ENCODE peak calls at places on chromosomes 4 and X, in nine cellular contexts. A is sigmoid colon, Z is transverse colon, S is endothelial cell of umbilical vein, R is breast epithelium, C is SK-N-SH, O is K562, K is SK-N-MC, Y is GM23338. G is an unnamed sample.

GRCh38 chr4:139934786-139935330 is 219.1 kb downstream of the MAML3 start:
- DNase-seq in C (peak), S (no peak), K (no peak), Z (no peak), A (no peak), O (no peak), Y (no peak), R (no peak), G (no peak)

GRCh38 chr4:3036131-3036952 is 38.0 kb downstream of the HTT-AS start:
- DNase-seq in R (no peak), C (no peak), Z (no peak), A (no peak), S (no peak), K (no peak), O (peak), Y (no peak), G (no peak)

GRCh38 chrX:44055638-44056037 is 82.4 kb upstream of the NDP start:
- DNase-seq in R (no peak), Y (no peak), A (no peak), C (no peak), K (no peak), S (no peak), Z (no peak), O (no peak), G (no peak)

GRCh38 chr4:152577708-152578421 is 42.0 kb upstream of the FBXW7 start:
- DNase-seq in S (no peak), Z (no peak), C (no peak), O (no peak), Y (no peak), A (no peak), K (no peak), R (no peak), G (no peak)

GRCh38 chr4:18937746-18938145 is 916.2 kb upstream of the LCORL start:
- DNase-seq in S (no peak), R (no peak), K (no peak), Y (no peak), C (no peak), O (no peak), A (no peak), Z (no peak), G (no peak)

GRCh38 chrX:51614353-51614752 is 4.4 kb downstream of the CENPVL3 start:
- DNase-seq in O (peak), Y (peak), C (peak), Z (no peak), R (no peak), A (no peak), K (peak), S (peak), G (no peak)

GRCh38 chrX:153739754-153740486 is 15.3 kb downstream of the ABCD1 start:
- DNase-seq in A (no peak), S (no peak), O (no peak), C (no peak), Z (no peak), K (no peak), R (no peak), Y (peak), G (no peak)

GRCh38 chr4:112058433-112058832 is 86.8 kb upstream of the FAM241A start:
- DNase-seq in K (no peak), S (peak), C (no peak), A (no peak), Z (no peak), O (no peak), Y (no peak), R (no peak), G (no peak)

GRCh38 chrX:46169808-46170207 is 375.4 kb downstream of the ZNF674 start:
- DNase-seq in C (no peak), Y (no peak), O (no peak), A (no peak), S (no peak), Z (no peak), K (no peak), R (no peak), G (no peak)

GRCh38 chr4:67436742-67437141 is 108.6 kb downstream of the CENPC start:
- DNase-seq in C (no peak), O (no peak), Y (no peak), R (no peak), S (no peak), K (no peak), A (no peak), Z (no peak), G (no peak)

GRCh38 chr4:6618386-6619115 is 21.9 kb upstream of the MRFAP1 start:
- DNase-seq in K (no peak), A (peak), S (no peak), O (no peak), C (no peak), Z (no peak), R (no peak), Y (no peak), G (no peak)

GRCh38 chr4:38832624-38833528 is 23.7 kb downstream of the TLR6 start:
- DNase-seq in O (no peak), Y (peak), A (no peak), Z (no peak), K (no peak), S (no peak), C (no peak), R (no peak), G (no peak)

GRCh38 chr4:107736924-107737448 is 17.0 kb upstream of the PAPSS1 start:
- DNase-seq in C (peak), O (peak), Z (peak), Y (peak), R (no peak), S (peak), K (no peak), A (no peak), G (no peak)

GRCh38 chrX:14916017-14916674 is 42.9 kb downstream of the MOSPD2 start:
- DNase-seq in A (no peak), C (no peak), O (no peak), R (no peak), K (no peak), Z (no peak), S (peak), Y (no peak), G (no peak)

GRCh38 chrX:77003956-77004355 is 443.2 kb upstream of the FGF16 start:
- DNase-seq in Z (no peak), K (no peak), C (no peak), S (no peak), A (no peak), R (no peak), O (no peak), Y (no peak), G (no peak)

GRCh38 chr4:72006576-72006975 is 25.2 kb upstream of the NPFFR2 start:
- DNase-seq in O (no peak), S (peak), K (no peak), R (no peak), A (no peak), Z (no peak), C (no peak), Y (no peak), G (no peak)

GRCh38 chr4:15344041-15344440 is 83.8 kb upstream of the C1QTNF7 start:
- DNase-seq in C (no peak), R (no peak), A (no peak), S (no peak), Y (no peak), O (no peak), Z (no peak), K (no peak), G (no peak)

GRCh38 chr4:106266201-106266600 is 49.8 kb downstream of the TBCK start:
- DNase-seq in R (no peak), Y (peak), K (peak), Z (no peak), C (peak), A (no peak), S (peak), O (peak), G (no peak)

GRCh38 chr4:87423313-87424031 is 1.1 kb downstream of the NUDT9 start:
- DNase-seq in S (peak), R (no peak), K (no peak), A (no peak), C (peak), O (peak), Z (no peak), Y (no peak), G (no peak)

GRCh38 chr4:152605641-152606304 is 69.9 kb upstream of the FBXW7 start:
- DNase-seq in S (peak), C (peak), K (no peak), A (no peak), O (no peak), R (no peak), Z (no peak), Y (no peak), G (no peak)

GRCh38 chr4:54683616-54684346 is 26.0 kb downstream of the KIT start:
- DNase-seq in Z (no peak), R (no peak), Y (peak), K (no peak), A (no peak), C (no peak), O (no peak), S (peak), G (no peak)

GRCh38 chr4:82852751-82853053 is 38.3 kb downstream of the SEC31A start:
- DNase-seq in Z (no peak), A (no peak), K (no peak), Y (no peak), C (no peak), R (no peak), O (no peak), S (no peak), G (no peak)

GRCh38 chr4:10078481-10079233 is 37.9 kb downstream of the WDR1 start:
- DNase-seq in K (no peak), C (no peak), O (no peak), R (peak), Y (no peak), A (peak), Z (no peak), S (no peak), G (no peak)

GRCh38 chr4:23153076-23153475 is 460.3 kb downstream of the GBA3 start:
- DNase-seq in Z (no peak), A (no peak), S (no peak), Y (no peak), O (no peak), C (no peak), R (no peak), K (no peak), G (no peak)

GRCh38 chrX:116873678-116874077 is 410.9 kb upstream of the CT83 start:
- DNase-seq in A (no peak), C (no peak), O (no peak), R (no peak), Y (no peak), S (no peak), K (no peak), Z (no peak), G (no peak)

GRCh38 chrX:108261541-108262218 is 170.1 kb downstream of the ATG4A start:
- DNase-seq in O (no peak), R (no peak), S (peak), K (no peak), C (no peak), A (no peak), Z (no peak), Y (no peak), G (no peak)

DNA sequence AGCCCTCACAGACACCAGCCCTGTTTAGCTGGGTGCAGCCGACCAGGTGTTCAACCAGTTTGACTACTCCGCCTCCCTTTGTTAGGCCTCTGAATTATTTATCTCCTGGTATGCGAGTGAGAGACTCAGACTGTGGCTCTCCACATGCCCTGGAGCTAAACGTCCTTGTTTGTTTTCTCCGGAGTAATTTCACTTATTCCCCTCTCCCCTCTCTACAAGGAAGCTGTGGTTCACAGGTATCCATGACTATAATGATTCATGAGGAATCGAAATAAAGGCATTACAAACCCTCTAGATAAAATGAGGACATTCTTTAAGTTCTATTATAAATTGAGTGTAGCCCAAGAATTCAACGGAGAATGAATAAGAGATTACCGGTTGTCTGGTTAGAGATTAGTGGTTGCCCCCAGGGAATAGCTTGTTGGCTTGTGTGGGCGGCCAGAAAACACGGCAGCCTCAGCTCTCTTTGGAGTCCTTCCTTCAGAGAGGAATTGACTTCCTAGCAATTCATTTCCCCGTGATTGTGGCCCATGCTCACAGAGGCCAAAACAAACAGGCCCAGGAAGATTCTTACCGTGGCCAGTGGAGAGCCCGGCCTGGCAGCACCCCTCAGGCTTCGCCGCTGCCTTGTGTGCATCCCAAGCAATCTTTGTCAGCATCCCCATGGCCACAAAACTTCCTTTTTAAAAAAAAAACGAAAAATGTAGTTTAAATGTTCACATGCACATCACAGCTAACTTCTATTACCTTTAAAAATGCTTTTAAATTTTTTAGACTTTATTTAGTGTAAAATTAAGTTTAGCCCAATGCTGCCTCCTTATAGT is 60.2 kb upstream of the CBR4 start:
- DNase-seq in R (peak), A (no peak), Z (peak), O (no peak), K (peak), C (no peak), S (peak), Y (peak), G (no peak)
- TF ChIP-seq POLR2AphosphoS5 in R (peak), A (no peak), Z (no peak), O (no peak), K (no peak), C (no peak), S (no peak), Y (no peak), G (no peak)

GRCh38 chr4:129543299-129543698 is 447.3 kb downstream of the C4orf33 start:
- DNase-seq in Y (no peak), C (no peak), A (no peak), R (no peak), S (no peak), Z (no peak), K (no peak), O (no peak), G (no peak)
- H3K4me3 ChIP-seq in Y (no peak), C (no peak), A (no peak), R (no peak), S (no peak), Z (no peak), K (no peak), O (no peak), G (no peak)

GRCh38 chr4:115986573-115986972 is 873.2 kb upstream of the NDST4 start:
- DNase-seq in K (no peak), R (no peak), S (no peak), Y (no peak), O (no peak), A (no peak), C (no peak), Z (no peak), G (no peak)
- TF ChIP-seq POLR2AphosphoS5 in K (no peak), R (no peak), S (no peak), Y (no peak), O (no peak), A (no peak), C (no peak), Z (no peak), G (no peak)

GRCh38 chr4:1193206-1194027 is 21.0 kb upstream of the SPON2 start:
- DNase-seq in A (peak), S (no peak), Y (no peak), O (no peak), C (peak), K (no peak), R (no peak), Z (no peak), G (no peak)
- H3K4me3 ChIP-seq in A (no peak), S (no peak), Y (no peak), O (no peak), C (peak), K (no peak), R (peak), Z (no peak), G (no peak)

GRCh38 chrX:131827935-131828334 is 195.2 kb upstream of the STK26 start:
- DNase-seq in Z (no peak), O (peak), A (no peak), S (peak), C (peak), K (no peak), Y (peak), R (no peak), G (no peak)

GRCh38 chrX:131826572-131826971 is 196.5 kb upstream of the STK26 start:
- DNase-seq in K (no peak), S (no peak), Y (no peak), A (no peak), Z (no peak), R (no peak), O (no peak), C (no peak), G (no peak)

GRCh38 chrX:131831185-131831520 is 191.9 kb upstream of the STK26 start:
- DNase-seq in R (no peak), O (no peak), Y (no peak), A (no peak), C (no peak), Z (no peak), K (no peak), S (no peak), G (no peak)

GRCh38 chrX:131828482-131828881 is 194.6 kb upstream of the STK26 start:
- DNase-seq in S (no peak), Z (no peak), R (no peak), A (no peak), O (no peak), K (no peak), Y (peak), C (no peak), G (no peak)

GRCh38 chrX:131830400-131831184 is 192.5 kb upstream of the STK26 start:
- DNase-seq in K (no peak), Z (peak), O (peak), A (peak), S (peak), R (no peak), C (peak), Y (peak), G (no peak)
- TF ChIP-seq POLR2AphosphoS5 in K (peak), Z (no peak), O (no peak), A (no peak), S (no peak), R (peak), C (no peak), Y (peak), G (no peak)

DNA sequence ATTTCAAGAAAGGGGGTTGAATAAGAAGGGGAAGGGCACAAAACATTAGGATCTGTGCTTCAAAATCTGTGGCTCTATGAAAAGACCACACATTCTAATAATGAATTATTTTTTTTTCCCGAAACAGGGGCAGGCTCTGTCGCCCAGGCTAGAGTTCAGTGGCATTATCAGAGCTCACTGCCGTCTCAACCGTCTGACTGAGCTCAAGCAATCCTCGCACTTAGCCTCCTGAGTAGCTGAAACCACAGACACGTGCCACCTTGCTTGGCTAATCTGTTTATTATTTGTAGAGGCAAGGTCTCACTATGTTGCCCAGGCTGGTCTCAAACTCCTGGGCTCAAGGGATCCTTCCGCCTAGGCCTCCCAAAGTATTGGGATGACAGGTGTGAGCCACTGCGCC is 33.4 kb downstream of the ACSL1 start:
- DNase-seq in S (no peak), O (no peak), Y (no peak), A (no peak), Z (no peak), K (no peak), C (no peak), R (no peak), G (no peak)
- H3K4me3 ChIP-seq in S (no peak), O (no peak), Y (no peak), A (no peak), Z (no peak), K (no peak), C (no peak), R (no peak), G (no peak)

G was measured in esophagus muscularis mucosa.